ENCODE peak calls at places on chromosomes 2 and 18, in five cellular contexts. M is GM12878, Z is HepG2, T is K562, P is H1. E is an unnamed sample.

GRCh38 chr2:203783496-203784203 is 77.2 kb downstream of the CD28 start:
- DNase-seq in M (no peak), Z (peak; percentile 99), T (no peak), P (no peak), E (no peak)

GRCh38 chr2:112807233-112807807 is 23.0 kb upstream of the IL1A start:
- DNase-seq in M (no peak), Z (no peak), T (no peak), P (no peak), E (no peak)

GRCh38 chr2:95281786-95282185 is 7.5 kb downstream of the PROM2 start:
- DNase-seq in M (no peak), Z (no peak), T (no peak), P (no peak), E (no peak)

GRCh38 chr18:9612215-9612830 is 2.0 kb downstream of the PPP4R1 start:
- DNase-seq in M (no peak), Z (peak; percentile 66), T (peak; percentile 52), P (no peak), E (peak; percentile 60)

GRCh38 chr18:25248755-25249154 is 103.2 kb downstream of the ZNF521 start:
- DNase-seq in M (no peak), Z (no peak), T (no peak), P (no peak), E (no peak)

GRCh38 chr2:172253190-172254052 is 150.7 kb upstream of the DLX2 start:
- DNase-seq in M (no peak), Z (peak; percentile 91), T (peak; percentile 68), P (no peak), E (peak; percentile 100)

GRCh38 chr18:32893915-32894314 is 121.1 kb upstream of the KLHL14 start:
- DNase-seq in M (no peak), Z (peak; percentile 45), T (no peak), P (no peak), E (no peak)

GRCh38 chr2:167196461-167197252 is 308.4 kb downstream of the XIRP2 start:
- DNase-seq in M (no peak), Z (no peak), T (no peak), P (no peak), E (no peak)

GRCh38 chr2:149857344-149857743 is 269.8 kb upstream of the MMADHC start:
- DNase-seq in M (no peak), Z (no peak), T (no peak), P (no peak), E (no peak)

GRCh38 chr2:47172922-47173695 is 18.0 kb upstream of the STPG4 start:
- DNase-seq in M (no peak), Z (no peak), T (no peak), P (no peak), E (no peak)

GRCh38 chr2:217637268-217637615 is 365.6 kb downstream of the TNS1 start:
- DNase-seq in M (no peak), Z (no peak), T (no peak), P (no peak), E (no peak)

GRCh38 chr18:68507781-68508180 is 207.1 kb downstream of the TMX3 start:
- DNase-seq in M (no peak), Z (no peak), T (no peak), P (no peak), E (no peak)

DNA sequence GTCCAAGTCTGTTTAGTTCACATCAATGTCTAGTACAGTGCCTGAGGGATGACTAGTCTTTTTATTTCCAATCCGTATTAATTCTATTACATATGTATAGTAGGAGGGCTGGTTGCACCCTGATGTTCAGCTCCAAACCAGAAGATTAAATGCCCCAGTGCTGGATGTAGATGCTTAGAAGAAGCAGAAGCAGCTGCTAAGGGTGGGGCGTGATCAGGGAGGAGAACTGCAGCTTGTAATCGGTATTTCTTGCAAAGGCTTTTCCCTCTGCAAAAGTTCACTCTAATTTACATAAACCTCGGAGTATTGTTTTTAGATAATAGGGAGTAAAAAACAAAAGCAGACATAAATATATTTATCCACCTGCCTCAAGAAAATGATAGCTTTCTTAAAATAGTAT is 145.3 kb upstream of the ITGA4 start:
- DNase-seq in M (no peak), Z (no peak), T (no peak), P (no peak), E (no peak)
- H3K9ac ChIP-seq in M (peak overlapping the region; percentile 60), Z (no peak overlapping the region), T (no peak overlapping the region), P (no peak overlapping the region), E (no peak overlapping the region)

GRCh38 chr2:232237460-232237859 is 141.1 kb upstream of the ALPP start:
- DNase-seq in M (no peak), Z (no peak), T (no peak), P (no peak), E (no peak)

GRCh38 chr2:232242316-232242715 is 136.2 kb upstream of the ALPP start:
- DNase-seq in M (no peak), Z (no peak), T (no peak), P (no peak), E (no peak)

GRCh38 chr2:232239956-232240681 is 138.4 kb upstream of the ALPP start:
- DNase-seq in M (no peak), Z (no peak), T (no peak), P (no peak), E (no peak)

GRCh38 chr2:232238108-232238507 is 140.4 kb upstream of the ALPP start:
- DNase-seq in M (no peak), Z (no peak), T (no peak), P (no peak), E (no peak)

DNA sequence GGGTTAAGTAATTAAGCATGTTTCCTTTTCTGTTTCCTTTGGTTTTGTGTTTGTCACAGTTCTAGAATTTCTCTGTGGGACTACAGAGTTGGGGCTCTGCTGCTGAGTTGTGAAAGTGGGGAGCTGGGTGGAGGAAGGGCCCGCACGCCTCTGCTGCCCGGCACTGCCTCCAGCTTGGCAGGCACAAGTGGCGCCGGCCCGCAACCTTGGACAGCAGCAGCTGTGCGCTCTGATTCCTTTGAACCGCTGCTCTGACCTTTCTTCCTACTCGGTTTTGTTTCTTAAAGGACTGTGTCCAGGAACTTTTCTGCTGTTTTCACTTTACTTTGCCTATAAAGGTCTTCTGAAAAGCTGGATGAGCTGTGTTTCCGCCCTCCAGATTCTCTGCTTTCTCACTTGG is 137.7 kb upstream of the ALPP start:
- DNase-seq in M (no peak), Z (no peak), T (no peak), P (no peak), E (no peak)
- TF ChIP-seq ATF3 in M (no peak), Z (no peak), T (no peak), P (no peak), E (no peak)

DNA sequence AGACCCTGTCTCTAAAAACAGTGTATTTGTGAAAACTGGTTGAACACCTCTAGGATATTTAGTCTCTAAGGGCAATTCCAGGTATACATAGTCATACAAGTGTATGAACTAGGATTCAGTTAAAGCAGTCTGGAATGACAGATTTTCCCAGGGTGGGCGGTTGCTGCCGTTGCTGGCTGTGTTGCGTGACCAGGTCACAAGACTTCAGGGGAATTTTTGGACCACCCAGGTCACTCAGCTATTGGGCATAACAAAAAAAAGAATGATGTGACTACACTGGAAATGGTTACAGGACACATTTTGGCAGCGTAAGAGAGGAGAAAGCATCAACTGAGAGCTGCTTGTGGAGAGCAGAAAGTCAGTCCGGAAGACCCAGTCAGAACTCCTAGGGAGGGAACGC is 58.0 kb upstream of the ZBTB7C start:
- DNase-seq in M (no peak), Z (no peak), T (no peak), P (no peak), E (no peak)
- TF ChIP-seq EZH2 in M (no peak), Z (no peak), T (no peak), P (no peak), E (no peak)

GRCh38 chr2:113818382-113818951 is 62.0 kb upstream of the SLC35F5 start:
- DNase-seq in M (no peak), Z (peak; percentile 77), T (peak; percentile 74), P (peak; percentile 27), E (peak; percentile 83)
- H3K9ac ChIP-seq in M (no peak overlapping the region), Z (no peak overlapping the region), T (peak overlapping the region; percentile 37), P (no peak overlapping the region), E (peak overlapping the region; percentile 6)

GRCh38 chr2:240451791-240452470 is 16.5 kb downstream of the GPC1 start:
- DNase-seq in M (no peak), Z (no peak), T (no peak), P (no peak), E (no peak)

GRCh38 chr2:240448387-240449274 is 13.2 kb downstream of the GPC1 start:
- DNase-seq in M (no peak), Z (no peak), T (no peak), P (no peak), E (no peak)

GRCh38 chr2:240451108-240451611 is 15.7 kb downstream of the GPC1 start:
- DNase-seq in M (no peak), Z (no peak), T (no peak), P (no peak), E (no peak)

GRCh38 chr2:240449764-240450531 is 14.5 kb downstream of the GPC1 start:
- DNase-seq in M (no peak), Z (no peak), T (no peak), P (no peak), E (no peak)

GRCh38 chr2:240450532-240451107 is 15.2 kb downstream of the GPC1 start:
- DNase-seq in M (no peak), Z (no peak), T (no peak), P (no peak), E (no peak)
- TF ChIP-seq ATF3 in M (no peak), Z (no peak), T (no peak), P (no peak), E (no peak)

DNA sequence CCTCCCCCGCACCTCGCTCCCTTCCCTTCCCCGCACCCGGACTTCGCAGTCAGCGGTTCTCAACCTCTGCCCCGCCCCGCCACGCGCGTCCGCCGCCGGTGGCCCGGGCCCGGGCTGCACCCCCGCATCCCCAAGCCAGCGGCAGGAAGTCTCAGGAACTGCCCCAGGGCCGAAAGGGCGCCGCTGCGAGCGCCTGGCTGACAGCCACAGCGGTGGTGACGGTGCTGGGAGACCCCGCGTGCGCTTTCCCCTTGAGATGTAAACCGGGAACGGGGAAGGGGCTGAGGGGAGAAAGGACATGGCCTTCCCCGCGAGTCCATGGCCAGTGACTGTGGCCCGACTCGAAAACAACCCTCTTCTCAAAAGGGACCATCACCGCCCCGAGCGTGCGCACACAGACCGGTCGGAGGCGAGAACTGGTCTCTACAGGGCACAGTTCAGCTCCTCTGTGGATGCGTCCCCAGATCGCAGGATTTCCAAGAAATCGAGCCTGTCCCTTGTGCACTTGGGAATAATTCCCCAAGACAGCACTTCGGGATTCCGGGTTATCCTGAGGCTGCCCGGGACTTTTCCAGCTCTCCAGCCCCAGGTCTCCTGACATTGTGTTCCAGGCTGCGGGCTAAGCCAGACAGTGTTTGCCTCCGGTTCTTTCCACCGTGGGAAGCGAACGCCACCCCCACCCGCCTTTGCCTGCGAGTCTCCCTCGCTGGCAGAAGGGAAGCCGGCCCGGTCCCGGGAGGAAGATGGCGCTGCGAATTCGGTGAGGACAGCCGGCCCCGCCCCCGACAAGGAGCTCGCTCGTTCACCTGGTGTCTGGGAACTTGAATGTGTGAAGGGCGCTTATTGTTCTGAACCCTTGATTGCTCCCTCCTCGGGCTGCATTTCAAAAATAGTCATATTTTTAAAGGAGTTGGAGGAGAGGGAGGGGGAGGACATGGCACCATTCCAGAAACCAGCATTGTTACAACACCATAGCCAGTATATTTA is 2.7 kb downstream of the LRATD1 start:
- DNase-seq in M (no peak), Z (no peak), T (peak; percentile 54), P (no peak), E (no peak)
- TF ChIP-seq EZH2 in M (no peak), Z (no peak), T (no peak), P (peak; percentile 0), E (no peak)